ENCODE peak calls at places on chromosomes 2 and 18, in four cellular contexts. C is HCT116, D is Peyer's patch, B is IMR-90. L is an unnamed sample.

GRCh38 chr2:164569334-164569733 is 51.9 kb downstream of the GRB14 start:
- DNase-seq in C (no peak), D (no peak), B (no peak), L (no peak)

GRCh38 chr2:238997137-238997390 is 149.2 kb downstream of the TWIST2 start:
- DNase-seq in C (no peak), D (no peak), B (no peak), L (no peak)

GRCh38 chr2:106537711-106538275 is 50.6 kb downstream of the CD8B2 start:
- DNase-seq in C (no peak), D (no peak), B (no peak), L (no peak)

GRCh38 chr18:36179562-36180334 is 7.5 kb upstream of the MOCOS start:
- DNase-seq in C (no peak), D (no peak), B (peak), L (peak)

GRCh38 chr18:56869189-56869777 is 218.1 kb downstream of the WDR7 start:
- DNase-seq in C (peak), D (no peak), B (peak), L (no peak)

GRCh38 chr18:60067426-60068210 is 167.8 kb downstream of the PMAIP1 start:
- DNase-seq in C (no peak), D (no peak), B (no peak), L (no peak)

GRCh38 chr2:120287183-120288015 is 34.7 kb downstream of the RALB start:
- DNase-seq in C (peak), D (no peak), B (peak), L (no peak)

GRCh38 chr18:35045121-35045520 is 3.9 kb downstream of the MAPRE2 start:
- DNase-seq in C (no peak), D (no peak), B (peak), L (no peak)

GRCh38 chr2:119311371-119311770 is 55.3 kb downstream of the C2orf76 start:
- DNase-seq in C (no peak), D (no peak), B (no peak), L (no peak)

GRCh38 chr2:187580462-187581124 is 26.4 kb upstream of the TFPI start:
- DNase-seq in C (peak), D (no peak), B (peak), L (no peak)

GRCh38 chr18:39841133-39842041 is 2113.6 kb upstream of the PIK3C3 start:
- DNase-seq in C (peak), D (peak), B (peak), L (peak)

GRCh38 chr2:120367649-120368048 is 21.7 kb downstream of the INHBB start:
- DNase-seq in C (no peak), D (no peak), B (peak), L (no peak)

GRCh38 chr2:12605366-12605765 is 111.4 kb upstream of the TRIB2 start:
- DNase-seq in C (no peak), D (no peak), B (no peak), L (no peak)

GRCh38 chr2:142142595-142142994 is 11.8 kb upstream of the LRP1B start:
- DNase-seq in C (no peak), D (no peak), B (no peak), L (no peak)

GRCh38 chr2:84866121-84866520 is 14.8 kb downstream of the TRABD2A start:
- DNase-seq in C (no peak), D (no peak), B (peak), L (no peak)

GRCh38 chr18:58205087-58205779 is 161.2 kb downstream of the NEDD4L start:
- DNase-seq in C (no peak), D (no peak), B (peak), L (peak)

GRCh38 chr2:216554286-216554685 is 55.6 kb downstream of the RPL37A start:
- DNase-seq in C (no peak), D (no peak), B (no peak), L (no peak)

GRCh38 chr2:26685312-26685711 is 7.2 kb upstream of the KCNK3 start:
- DNase-seq in C (no peak), D (no peak), B (no peak), L (peak)

GRCh38 chr18:8480506-8481328 is 128.5 kb upstream of the RAB12 start:
- DNase-seq in C (peak), D (no peak), B (peak), L (peak)

GRCh38 chr2:218754201-218754600 is 27.7 kb upstream of the CYP27A1 start:
- DNase-seq in C (no peak), D (no peak), B (no peak), L (no peak)

GRCh38 chr18:35642802-35643201 is 61.3 kb downstream of the GALNT1 start:
- DNase-seq in C (no peak), D (no peak), B (peak), L (no peak)

GRCh38 chr2:163665051-163665450 is 70.8 kb downstream of the FIGN start:
- DNase-seq in C (no peak), D (no peak), B (no peak), L (no peak)

GRCh38 chr2:112459372-112459771 is 22.6 kb upstream of the TTL start:
- DNase-seq in C (no peak), D (no peak), B (no peak), L (no peak)

GRCh38 chr18:57435851-57436192 is 648 bp downstream of the ONECUT2 start:
- DNase-seq in C (no peak), D (no peak), B (no peak), L (no peak)

GRCh38 chr18:59484796-59485328 is 125.8 kb upstream of the LMAN1 start:
- DNase-seq in C (no peak), D (no peak), B (peak), L (no peak)

GRCh38 chr2:88832256-88832991 is 141.0 kb downstream of the RPIA start:
- DNase-seq in C (no peak), D (no peak), B (no peak), L (no peak)

GRCh38 chr2:135011633-135012032 is 35.6 kb downstream of the MAP3K19 start:
- DNase-seq in C (no peak), D (no peak), B (no peak), L (no peak)

GRCh38 chr18:10794771-10795170 is 268.9 kb downstream of the NAPG start:
- DNase-seq in C (no peak), D (no peak), B (no peak), L (no peak)

GRCh38 chr2:97717618-97718005 is 4.2 kb downstream of the ZAP70 start:
- DNase-seq in C (no peak), D (no peak), B (no peak), L (no peak)

GRCh38 chr2:69186614-69187013 is 173.6 kb downstream of the ANTXR1 start:
- DNase-seq in C (no peak), D (no peak), B (no peak), L (no peak)

GRCh38 chr2:209044307-209044706 is 379.5 kb upstream of the MAP2 start:
- DNase-seq in C (no peak), D (no peak), B (no peak), L (no peak)

GRCh38 chr18:55401275-55401620 is 186.7 kb downstream of the TCF4 start:
- DNase-seq in C (no peak), D (no peak), B (peak), L (no peak)

GRCh38 chr18:62325806-62326645 is 916 bp downstream of the TNFRSF11A start:
- DNase-seq in C (no peak), D (peak), B (peak), L (no peak)

GRCh38 chr2:2286592-2286991 is 44.5 kb downstream of the MYT1L start:
- DNase-seq in C (no peak), D (no peak), B (no peak), L (no peak)

GRCh38 chr2:222756362-222756831 is 84.9 kb downstream of the MOGAT1 start:
- DNase-seq in C (no peak), D (no peak), B (no peak), L (no peak)

DNA sequence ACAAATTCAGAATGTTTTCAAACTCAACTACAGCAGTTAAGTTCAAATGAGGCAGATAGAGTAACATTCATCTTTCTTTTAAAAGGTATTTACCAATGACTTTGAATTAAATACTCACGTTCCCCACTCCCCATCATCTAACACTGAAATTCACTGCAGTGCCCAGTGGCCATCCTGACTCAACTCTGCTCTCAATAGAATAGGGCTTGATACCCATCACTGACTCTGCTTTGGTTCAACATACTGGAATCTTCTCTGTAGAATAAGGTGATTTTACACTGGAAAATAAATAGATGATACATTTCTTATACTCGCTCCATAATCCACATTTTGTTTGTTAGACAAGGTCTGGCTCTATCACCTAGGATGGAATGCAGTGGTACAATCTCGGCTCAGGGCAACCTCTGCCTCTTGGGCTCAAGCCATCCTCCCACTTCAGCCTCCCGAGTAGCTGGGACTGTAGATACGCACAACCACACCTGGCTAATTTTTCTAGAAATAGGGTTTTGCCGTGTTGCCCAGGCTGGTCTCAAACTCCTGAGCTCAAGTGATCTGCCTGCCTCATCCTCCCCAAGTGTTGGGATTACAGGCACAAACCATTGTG is 66.4 kb downstream of the PRPF40A start:
- DNase-seq in C (no peak), D (no peak), B (no peak), L (no peak)
- TF ChIP-seq POLR2A in C (no peak), D (no peak), B (no peak), L (no peak)

GRCh38 chr2:127415593-127416485 is 2.4 kb upstream of the PROC start:
- DNase-seq in C (peak), D (peak), B (no peak), L (peak)
- TF ChIP-seq POLR2A in C (no peak), D (no peak), B (no peak), L (no peak)

GRCh38 chr2:127526142-127526939 is at the start of gene IWS1:
- DNase-seq in C (peak), D (peak), B (peak), L (peak)
- TF ChIP-seq POLR2A in C (peak), D (no peak), B (peak), L (peak)

DNA sequence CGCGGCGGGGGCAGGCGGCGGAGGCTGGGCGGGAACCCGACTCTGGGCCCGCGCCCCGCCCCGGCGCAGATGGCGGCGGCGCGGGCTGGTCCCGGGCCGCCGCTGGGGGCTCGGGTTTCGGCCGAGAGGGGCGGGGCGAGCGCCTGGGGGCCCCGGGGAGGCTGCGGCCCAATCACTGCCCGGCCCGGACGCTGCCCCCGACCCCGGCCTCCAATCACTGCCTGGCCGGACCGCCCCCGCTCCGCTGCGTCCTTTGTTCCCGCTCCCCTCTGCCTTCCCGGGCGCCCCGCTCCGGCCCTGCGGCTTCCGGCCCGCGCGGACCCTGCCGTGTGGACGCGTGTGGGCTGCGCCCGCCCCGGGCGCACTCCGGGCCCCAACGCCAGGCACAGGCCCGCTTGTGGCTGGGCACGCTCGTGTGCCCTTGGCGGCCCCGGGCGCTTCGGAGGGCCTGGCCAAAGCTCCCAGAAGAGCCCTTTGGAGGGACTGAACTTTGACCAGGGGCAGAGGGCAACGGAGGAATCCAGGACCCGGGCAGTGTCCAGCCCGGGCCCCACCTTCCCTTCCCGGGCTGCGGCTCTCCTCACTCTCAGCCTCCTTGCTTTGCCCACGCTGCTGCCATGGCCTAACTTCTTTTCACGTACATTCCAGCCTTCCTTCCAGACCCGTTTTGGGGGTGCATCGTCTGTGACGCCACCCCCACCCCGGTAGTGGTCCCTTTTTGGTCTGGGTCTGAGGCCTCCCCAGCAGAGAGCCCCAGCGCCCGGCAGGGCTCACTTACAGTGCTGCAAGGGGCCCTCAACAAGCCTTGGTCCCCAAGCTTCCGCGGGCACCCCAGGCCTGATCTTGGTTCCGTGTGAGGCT is 27.1 kb upstream of the PTMA start:
- DNase-seq in C (no peak), D (peak), B (peak), L (peak)
- TF ChIP-seq POLR2A in C (peak), D (peak), B (peak), L (peak)

DNA sequence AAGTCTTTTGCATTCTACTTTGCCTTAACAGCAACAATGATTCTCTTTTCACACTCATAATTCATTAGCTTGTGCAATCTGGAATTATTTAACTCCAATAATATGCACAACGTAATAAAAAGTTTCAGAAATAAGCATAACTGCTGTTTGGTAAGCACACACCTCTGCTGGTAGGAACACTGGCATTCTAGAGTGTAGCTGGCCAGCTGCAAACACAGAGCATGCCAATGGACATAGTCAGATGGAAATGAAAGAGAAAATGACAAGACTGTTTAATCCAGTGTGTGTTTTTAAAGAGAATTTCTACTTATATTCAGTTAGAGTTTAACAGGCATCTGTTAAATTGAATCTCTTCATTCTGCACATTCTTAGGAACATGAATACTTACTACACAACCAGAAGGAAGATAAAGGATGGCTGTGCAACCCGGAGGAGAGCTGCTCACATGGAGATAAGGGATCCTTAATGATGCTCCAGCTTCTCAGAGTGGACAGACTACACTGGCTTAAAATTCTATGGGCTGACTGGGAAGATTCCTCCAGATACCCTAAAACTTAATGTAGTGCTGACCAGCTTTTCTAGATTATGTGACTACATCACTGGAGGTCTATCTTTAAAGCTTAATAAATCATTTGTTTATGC is 94.6 kb upstream of the CHAC2 start:
- DNase-seq in C (no peak), D (no peak), B (peak), L (no peak)
- TF ChIP-seq POLR2A in C (no peak), D (no peak), B (no peak), L (no peak)